ENCODE peak calls at places on chromosomes 13 and 19, in eight cellular contexts. One of them, this sample, is unnamed.

GRCh38 chr19:39126593-39127187 is 1.1 kb downstream of the PAK4 start:
- DNase-seq in adrenal gland: peak
- DNase-seq in esophagus muscularis mucosa: no peak
- DNase-seq in body of pancreas: peak
- DNase-seq in A549: peak
- DNase-seq in lower leg skin: no peak
- DNase-seq in ovary: no peak
- DNase-seq in testis: peak
- DNase-seq in this sample: no peak

GRCh38 chr19:38664503-38665211 is 17.2 kb downstream of the ACTN4 start:
- DNase-seq in testis: no peak
- DNase-seq in adrenal gland: no peak
- DNase-seq in body of pancreas: no peak
- DNase-seq in A549: no peak
- DNase-seq in ovary: no peak
- DNase-seq in esophagus muscularis mucosa: no peak
- DNase-seq in lower leg skin: no peak
- DNase-seq in this sample: no peak

GRCh38 chr19:40387151-40387550 is 2.8 kb downstream of the HIPK4 start:
- DNase-seq in lower leg skin: no peak
- DNase-seq in testis: no peak
- DNase-seq in A549: no peak
- DNase-seq in adrenal gland: no peak
- DNase-seq in body of pancreas: no peak
- DNase-seq in esophagus muscularis mucosa: no peak
- DNase-seq in ovary: no peak
- DNase-seq in this sample: no peak

GRCh38 chr19:31232871-31233270 is 116.4 kb downstream of the TSHZ3 start:
- DNase-seq in esophagus muscularis mucosa: no peak
- DNase-seq in testis: no peak
- DNase-seq in lower leg skin: no peak
- DNase-seq in body of pancreas: no peak
- DNase-seq in adrenal gland: no peak
- DNase-seq in ovary: no peak
- DNase-seq in A549: no peak
- DNase-seq in this sample: no peak

GRCh38 chr19:38888876-38889275 is 10.5 kb downstream of the SIRT2 start:
- DNase-seq in testis: no peak
- DNase-seq in lower leg skin: no peak
- DNase-seq in adrenal gland: no peak
- DNase-seq in esophagus muscularis mucosa: no peak
- DNase-seq in A549: no peak
- DNase-seq in body of pancreas: no peak
- DNase-seq in ovary: no peak
- DNase-seq in this sample: no peak

GRCh38 chr19:1259873-1260748 is 9.0 kb upstream of the CIRBP start:
- DNase-seq in esophagus muscularis mucosa: no peak
- DNase-seq in lower leg skin: no peak
- DNase-seq in testis: no peak
- DNase-seq in adrenal gland: no peak
- DNase-seq in body of pancreas: no peak
- DNase-seq in ovary: no peak
- DNase-seq in A549: peak
- DNase-seq in this sample: no peak

GRCh38 chr13:27076411-27076810 is 95.2 kb downstream of the USP12 start:
- DNase-seq in adrenal gland: no peak
- DNase-seq in body of pancreas: no peak
- DNase-seq in A549: no peak
- DNase-seq in ovary: no peak
- DNase-seq in testis: no peak
- DNase-seq in esophagus muscularis mucosa: no peak
- DNase-seq in lower leg skin: no peak
- DNase-seq in this sample: no peak

GRCh38 chr13:93004919-93005318 is 221.7 kb upstream of the GPC6 start:
- DNase-seq in adrenal gland: no peak
- DNase-seq in lower leg skin: no peak
- DNase-seq in A549: peak
- DNase-seq in body of pancreas: no peak
- DNase-seq in esophagus muscularis mucosa: no peak
- DNase-seq in testis: no peak
- DNase-seq in ovary: no peak
- DNase-seq in this sample: no peak

GRCh38 chr19:51689751-51690358 is 3.3 kb upstream of the SPACA6 start:
- DNase-seq in esophagus muscularis mucosa: peak
- DNase-seq in body of pancreas: peak
- DNase-seq in A549: peak
- DNase-seq in lower leg skin: no peak
- DNase-seq in adrenal gland: peak
- DNase-seq in ovary: peak
- DNase-seq in testis: peak
- DNase-seq in this sample: no peak

GRCh38 chr19:18431351-18432197 is 6.4 kb downstream of the ISYNA1 start:
- DNase-seq in body of pancreas: no peak
- DNase-seq in adrenal gland: peak
- DNase-seq in lower leg skin: no peak
- DNase-seq in ovary: peak
- DNase-seq in testis: no peak
- DNase-seq in esophagus muscularis mucosa: no peak
- DNase-seq in A549: no peak
- DNase-seq in this sample: no peak

GRCh38 chr13:38868870-38869269 is 121.8 kb downstream of the STOML3 start:
- DNase-seq in adrenal gland: no peak
- DNase-seq in lower leg skin: no peak
- DNase-seq in A549: no peak
- DNase-seq in body of pancreas: peak
- DNase-seq in ovary: no peak
- DNase-seq in testis: no peak
- DNase-seq in esophagus muscularis mucosa: no peak
- DNase-seq in this sample: no peak

GRCh38 chr13:72726721-72727416 is 560 bp downstream of the MZT1 start:
- DNase-seq in ovary: no peak
- DNase-seq in A549: peak
- DNase-seq in lower leg skin: peak
- DNase-seq in body of pancreas: peak
- DNase-seq in esophagus muscularis mucosa: no peak
- DNase-seq in testis: peak
- DNase-seq in adrenal gland: peak
- DNase-seq in this sample: peak

GRCh38 chr13:53250272-53250875 is 221.8 kb downstream of the OLFM4 start:
- DNase-seq in adrenal gland: peak
- DNase-seq in esophagus muscularis mucosa: no peak
- DNase-seq in lower leg skin: peak
- DNase-seq in body of pancreas: peak
- DNase-seq in A549: peak
- DNase-seq in testis: peak
- DNase-seq in ovary: no peak
- DNase-seq in this sample: no peak

GRCh38 chr13:101552797-101553196 is 100.3 kb downstream of the ITGBL1 start:
- DNase-seq in body of pancreas: no peak
- DNase-seq in adrenal gland: no peak
- DNase-seq in ovary: no peak
- DNase-seq in A549: no peak
- DNase-seq in esophagus muscularis mucosa: no peak
- DNase-seq in lower leg skin: no peak
- DNase-seq in testis: no peak
- DNase-seq in this sample: no peak

GRCh38 chr19:32581704-32582164 is 744 bp downstream of the PDCD5 start:
- DNase-seq in lower leg skin: no peak
- DNase-seq in adrenal gland: peak
- DNase-seq in A549: peak
- DNase-seq in ovary: no peak
- DNase-seq in esophagus muscularis mucosa: no peak
- DNase-seq in testis: peak
- DNase-seq in body of pancreas: peak
- DNase-seq in this sample: no peak

GRCh38 chr13:113153810-113154748 is 4.4 kb upstream of the PROZ start:
- DNase-seq in ovary: peak
- DNase-seq in body of pancreas: peak
- DNase-seq in A549: peak
- DNase-seq in lower leg skin: peak
- DNase-seq in esophagus muscularis mucosa: peak
- DNase-seq in testis: peak
- DNase-seq in adrenal gland: peak
- DNase-seq in this sample: peak
- TF ChIP-seq POLR2A in ovary: peak
- TF ChIP-seq POLR2A in body of pancreas: peak
- TF ChIP-seq POLR2A in A549: peak
- TF ChIP-seq POLR2A in lower leg skin: no peak
- TF ChIP-seq POLR2A in esophagus muscularis mucosa: no peak
- TF ChIP-seq POLR2A in testis: no peak
- TF ChIP-seq POLR2A in adrenal gland: peak
- TF ChIP-seq POLR2A in this sample: no peak

DNA sequence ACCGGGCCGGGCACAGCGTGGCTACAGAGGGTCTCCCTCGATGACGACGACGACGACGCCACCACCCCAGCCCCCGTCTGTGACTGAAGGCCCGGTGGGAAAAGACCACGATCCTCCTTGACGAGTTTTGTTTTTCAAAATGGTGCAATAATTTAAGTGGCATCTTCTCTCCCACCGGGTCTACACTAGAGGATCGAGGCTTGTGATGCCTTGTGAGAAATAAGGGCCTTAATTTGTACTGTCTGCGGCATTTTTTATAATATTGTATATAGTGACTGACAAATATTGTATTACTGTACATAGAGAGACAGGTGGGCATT is 2.5 kb downstream of the KLF2 start:
- DNase-seq in adrenal gland: no peak
- DNase-seq in A549: no peak
- DNase-seq in body of pancreas: no peak
- DNase-seq in testis: no peak
- DNase-seq in ovary: no peak
- DNase-seq in lower leg skin: no peak
- DNase-seq in esophagus muscularis mucosa: no peak
- DNase-seq in this sample: no peak
- TF ChIP-seq POLR2A in adrenal gland: no peak
- TF ChIP-seq POLR2A in A549: no peak
- TF ChIP-seq POLR2A in body of pancreas: no peak
- TF ChIP-seq POLR2A in testis: no peak
- TF ChIP-seq POLR2A in ovary: no peak
- TF ChIP-seq POLR2A in lower leg skin: no peak
- TF ChIP-seq POLR2A in esophagus muscularis mucosa: no peak
- TF ChIP-seq POLR2A in this sample: no peak

GRCh38 chr19:2440515-2440914 is 13.1 kb upstream of the TIMM13 start:
- DNase-seq in esophagus muscularis mucosa: no peak
- DNase-seq in ovary: no peak
- DNase-seq in body of pancreas: no peak
- DNase-seq in testis: no peak
- DNase-seq in A549: no peak
- DNase-seq in lower leg skin: no peak
- DNase-seq in adrenal gland: no peak
- DNase-seq in this sample: no peak

GRCh38 chr19:2441096-2441752 is 13.8 kb upstream of the TIMM13 start:
- DNase-seq in A549: no peak
- DNase-seq in ovary: no peak
- DNase-seq in testis: no peak
- DNase-seq in lower leg skin: no peak
- DNase-seq in esophagus muscularis mucosa: no peak
- DNase-seq in body of pancreas: no peak
- DNase-seq in adrenal gland: no peak
- DNase-seq in this sample: no peak

GRCh38 chr19:2436384-2436783 is 9.0 kb upstream of the TIMM13 start:
- DNase-seq in adrenal gland: no peak
- DNase-seq in lower leg skin: no peak
- DNase-seq in body of pancreas: no peak
- DNase-seq in A549: no peak
- DNase-seq in testis: no peak
- DNase-seq in esophagus muscularis mucosa: no peak
- DNase-seq in ovary: no peak
- DNase-seq in this sample: no peak

GRCh38 chr19:2436926-2437325 is 9.5 kb upstream of the TIMM13 start:
- DNase-seq in testis: no peak
- DNase-seq in body of pancreas: no peak
- DNase-seq in A549: no peak
- DNase-seq in adrenal gland: no peak
- DNase-seq in esophagus muscularis mucosa: no peak
- DNase-seq in lower leg skin: no peak
- DNase-seq in ovary: no peak
- DNase-seq in this sample: no peak

DNA sequence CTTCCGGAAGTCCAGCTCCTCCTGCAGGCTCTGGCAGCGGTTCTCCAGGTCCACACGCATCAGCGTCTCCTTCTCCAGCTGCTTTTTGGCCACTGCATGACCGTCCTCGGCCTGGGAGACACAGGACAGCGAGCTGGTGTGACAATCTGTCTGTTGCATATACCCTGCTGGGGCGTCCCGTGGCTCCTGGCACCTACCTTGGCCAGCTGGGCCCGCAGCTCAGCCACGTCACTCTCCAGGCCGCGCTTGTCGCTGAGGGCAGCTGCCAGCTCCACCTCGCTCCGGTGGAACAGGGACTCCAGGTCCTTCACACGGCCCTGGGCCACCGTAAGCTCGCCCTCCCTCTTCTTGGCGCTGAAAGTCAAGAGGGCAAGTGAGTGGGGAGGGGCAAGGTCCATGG is 10.8 kb upstream of the TIMM13 start:
- DNase-seq in ovary: peak
- DNase-seq in adrenal gland: no peak
- DNase-seq in testis: no peak
- DNase-seq in A549: no peak
- DNase-seq in body of pancreas: no peak
- DNase-seq in lower leg skin: no peak
- DNase-seq in esophagus muscularis mucosa: no peak
- DNase-seq in this sample: no peak
- TF ChIP-seq POLR2A in ovary: no peak
- TF ChIP-seq POLR2A in adrenal gland: no peak
- TF ChIP-seq POLR2A in testis: no peak
- TF ChIP-seq POLR2A in A549: no peak
- TF ChIP-seq POLR2A in body of pancreas: no peak
- TF ChIP-seq POLR2A in lower leg skin: no peak
- TF ChIP-seq POLR2A in esophagus muscularis mucosa: no peak
- TF ChIP-seq POLR2A in this sample: no peak

GRCh38 chr13:77048592-77048991 is 21.6 kb upstream of the FBXL3 start:
- DNase-seq in lower leg skin: no peak
- DNase-seq in adrenal gland: no peak
- DNase-seq in ovary: no peak
- DNase-seq in esophagus muscularis mucosa: no peak
- DNase-seq in testis: peak
- DNase-seq in A549: no peak
- DNase-seq in body of pancreas: no peak
- DNase-seq in this sample: no peak

GRCh38 chr13:77055158-77055557 is 28.2 kb upstream of the FBXL3 start:
- DNase-seq in esophagus muscularis mucosa: no peak
- DNase-seq in ovary: no peak
- DNase-seq in testis: no peak
- DNase-seq in adrenal gland: no peak
- DNase-seq in lower leg skin: no peak
- DNase-seq in A549: no peak
- DNase-seq in body of pancreas: no peak
- DNase-seq in this sample: no peak

GRCh38 chr13:77056382-77056781 is 29.4 kb upstream of the FBXL3 start:
- DNase-seq in testis: no peak
- DNase-seq in ovary: no peak
- DNase-seq in A549: no peak
- DNase-seq in body of pancreas: no peak
- DNase-seq in adrenal gland: no peak
- DNase-seq in lower leg skin: no peak
- DNase-seq in esophagus muscularis mucosa: no peak
- DNase-seq in this sample: no peak

GRCh38 chr13:77056886-77057285 is 29.9 kb upstream of the FBXL3 start:
- DNase-seq in lower leg skin: no peak
- DNase-seq in ovary: no peak
- DNase-seq in body of pancreas: no peak
- DNase-seq in adrenal gland: no peak
- DNase-seq in esophagus muscularis mucosa: no peak
- DNase-seq in A549: no peak
- DNase-seq in testis: no peak
- DNase-seq in this sample: no peak

GRCh38 chr13:77053192-77053591 is 26.2 kb upstream of the FBXL3 start:
- DNase-seq in ovary: no peak
- DNase-seq in lower leg skin: no peak
- DNase-seq in testis: no peak
- DNase-seq in A549: no peak
- DNase-seq in esophagus muscularis mucosa: no peak
- DNase-seq in adrenal gland: no peak
- DNase-seq in body of pancreas: no peak
- DNase-seq in this sample: no peak
- TF ChIP-seq POLR2A in ovary: no peak
- TF ChIP-seq POLR2A in lower leg skin: no peak
- TF ChIP-seq POLR2A in testis: no peak
- TF ChIP-seq POLR2A in A549: no peak
- TF ChIP-seq POLR2A in esophagus muscularis mucosa: no peak
- TF ChIP-seq POLR2A in adrenal gland: no peak
- TF ChIP-seq POLR2A in body of pancreas: no peak
- TF ChIP-seq POLR2A in this sample: no peak

This sample was measured in GM12892.